ENCODE peak calls at places on chromosomes 12 and 14, in nine cellular contexts. A is endothelial cell; C is activated naive CD4-positive, alpha-beta T cell treated with anti-CD3 and anti-CD28 coated beads, Interleukin-2, amount 10 ng/mL, durations not matched to agents 7 days and 5 days; R is ovary; P is B cell; V is coronary artery; N is T-helper 1 cell; Z is NCI-H524; E is nephron progenitor cell. Y is an unnamed sample.

GRCh38 chr12:49578471-49579112 is 10.7 kb upstream of the MCRS1 start:
- DNase-seq in V (no peak), N (no peak), R (no peak), A (no peak), E (no peak), Z (peak), C (no peak), P (no peak), Y (no peak)

GRCh38 chr14:80464531-80465149 is 253.3 kb upstream of the DIO2 start:
- DNase-seq in R (no peak), V (no peak), Z (no peak), E (no peak), C (no peak), N (no peak), A (no peak), P (no peak), Y (no peak)

GRCh38 chr12:104181313-104181712 is 34.3 kb upstream of the TXNRD1 start:
- DNase-seq in Z (no peak), P (no peak), R (no peak), N (no peak), V (no peak), C (no peak), A (no peak), E (no peak), Y (no peak)

GRCh38 chr12:57627504-57628279 is 5.3 kb downstream of the B4GALNT1 start:
- DNase-seq in A (peak), C (peak), E (peak), R (peak), P (peak), Z (no peak), V (peak), N (no peak), Y (no peak)

GRCh38 chr12:64457036-64457435 is 5.1 kb downstream of the TBK1 start:
- DNase-seq in N (no peak), Z (no peak), A (peak), R (no peak), E (no peak), V (no peak), C (peak), P (no peak), Y (no peak)

GRCh38 chr12:49667319-49668090 is 39.7 kb downstream of the FMNL3 start:
- DNase-seq in C (no peak), A (no peak), N (no peak), V (no peak), E (no peak), R (no peak), Z (no peak), P (no peak), Y (no peak)

GRCh38 chr14:89143595-89143994 is 273.4 kb downstream of the FOXN3 start:
- DNase-seq in Z (no peak), V (no peak), R (no peak), E (no peak), A (no peak), C (no peak), P (no peak), N (no peak), Y (no peak)

GRCh38 chr12:70635713-70636112 is 1.5 kb downstream of the PTPRB start:
- DNase-seq in P (no peak), R (no peak), N (no peak), V (no peak), Z (no peak), C (no peak), E (no peak), A (no peak), Y (no peak)

GRCh38 chr12:87676726-87677125 is 352.5 kb downstream of the C12orf50 start:
- DNase-seq in Z (no peak), R (no peak), P (no peak), A (no peak), E (no peak), V (no peak), N (no peak), C (no peak), Y (no peak)

GRCh38 chr14:102659797-102660196 is 67.3 kb downstream of the RCOR1 start:
- DNase-seq in R (no peak), P (no peak), Z (no peak), A (no peak), E (no peak), V (no peak), C (no peak), N (no peak), Y (peak)

GRCh38 chr12:76197283-76197682 is 112.8 kb upstream of the NAP1L1 start:
- DNase-seq in E (no peak), A (no peak), Z (no peak), V (no peak), C (no peak), N (no peak), R (no peak), P (no peak), Y (no peak)

GRCh38 chr14:23865502-23865901 is 88.1 kb upstream of the DHRS4 start:
- DNase-seq in Z (peak), C (no peak), P (no peak), V (no peak), N (no peak), E (no peak), R (no peak), A (no peak), Y (no peak)

GRCh38 chr12:78293039-78293686 is 462.5 kb downstream of the NAV3 start:
- DNase-seq in P (no peak), C (no peak), A (no peak), N (no peak), E (no peak), R (no peak), V (no peak), Z (no peak), Y (no peak)

GRCh38 chr12:57890191-57891120 is 43.9 kb upstream of the CTDSP2 start:
- DNase-seq in N (no peak), R (no peak), E (no peak), A (no peak), P (no peak), V (no peak), Z (no peak), C (no peak), Y (no peak)

GRCh38 chr12:67681145-67681778 is 32.7 kb downstream of the DYRK2 start:
- DNase-seq in P (no peak), N (no peak), A (no peak), V (no peak), Z (no peak), C (no peak), R (no peak), E (no peak), Y (peak)

GRCh38 chr14:52844262-52845060 is 53.1 kb upstream of the GNPNAT1 start:
- DNase-seq in A (no peak), R (no peak), E (no peak), V (no peak), C (no peak), N (no peak), P (no peak), Z (no peak), Y (no peak)

Y was measured in GM04504.